ENCODE peak calls at places on chromosome 22, in seven cellular contexts. G is IMR-90, S is sigmoid colon, B is tibial artery, L is endodermal cell, W is prostate gland, P is upper lobe of left lung. R is an unnamed sample.

GRCh38 chr22:25417792-25418191 is 146.7 kb upstream of the GRK3 start:
- DNase-seq in G (no peak), S (no peak), B (no peak), L (no peak), W (no peak), P (no peak), R (no peak)

GRCh38 chr22:49008682-49009235 is 818.9 kb downstream of the BRD1 start:
- DNase-seq in G (no peak), S (no peak), B (peak; percentile 28), L (peak; percentile 30), W (peak; percentile 1), P (no peak), R (no peak)

GRCh38 chr22:37753746-37754145 is 54.0 kb upstream of the GCAT start:
- DNase-seq in G (peak; percentile 33), S (no peak), B (no peak), L (no peak), W (no peak), P (peak; percentile 56), R (no peak)

GRCh38 chr22:20559174-20559760 is 51.9 kb downstream of the MED15 start:
- DNase-seq in G (no peak), S (peak; percentile 9), B (no peak), L (no peak), W (no peak), P (no peak), R (no peak)

GRCh38 chr22:49476176-49476575 is 351.5 kb downstream of the BRD1 start:
- DNase-seq in G (no peak), S (no peak), B (no peak), L (peak; percentile 53), W (no peak), P (no peak), R (no peak)

GRCh38 chr22:49949914-49950292 is 10.7 kb upstream of the PIM3 start:
- DNase-seq in G (no peak), S (no peak), B (no peak), L (peak; percentile 53), W (no peak), P (peak; percentile 76), R (no peak)

GRCh38 chr22:41912338-41913039 is 2.4 kb downstream of the SHISA8 start:
- DNase-seq in G (no peak), S (no peak), B (no peak), L (no peak), W (no peak), P (no peak), R (no peak)

GRCh38 chr22:19128009-19128401 is 3.1 kb upstream of the TSSK2 start:
- DNase-seq in G (no peak), S (no peak), B (no peak), L (no peak), W (no peak), P (no peak), R (no peak)

GRCh38 chr22:21754523-21755128 is 19.0 kb upstream of the YPEL1 start:
- DNase-seq in G (peak; percentile 12), S (peak; percentile 68), B (no peak), L (no peak), W (no peak), P (no peak), R (no peak)

GRCh38 chr22:26394787-26395186 is 34.3 kb upstream of the ASPHD2 start:
- DNase-seq in G (no peak), S (no peak), B (no peak), L (no peak), W (no peak), P (no peak), R (no peak)

GRCh38 chr22:28585324-28585723 is 94.3 kb downstream of the TTC28 start:
- DNase-seq in G (no peak), S (no peak), B (no peak), L (peak; percentile 52), W (no peak), P (no peak), R (no peak)

GRCh38 chr22:19271856-19272535 is 19.5 kb downstream of the CLTCL1 start:
- DNase-seq in G (peak; percentile 74), S (no peak), B (no peak), L (no peak), W (peak; percentile 49), P (no peak), R (no peak)

GRCh38 chr22:27537481-27537891 is 264.1 kb downstream of the MN1 start:
- DNase-seq in G (no peak), S (peak; percentile 83), B (no peak), L (no peak), W (no peak), P (peak; percentile 74), R (no peak)

GRCh38 chr22:24564376-24565058 is 8.7 kb downstream of the SNRPD3 start:
- DNase-seq in G (no peak), S (no peak), B (no peak), L (no peak), W (no peak), P (no peak), R (no peak)

DNA sequence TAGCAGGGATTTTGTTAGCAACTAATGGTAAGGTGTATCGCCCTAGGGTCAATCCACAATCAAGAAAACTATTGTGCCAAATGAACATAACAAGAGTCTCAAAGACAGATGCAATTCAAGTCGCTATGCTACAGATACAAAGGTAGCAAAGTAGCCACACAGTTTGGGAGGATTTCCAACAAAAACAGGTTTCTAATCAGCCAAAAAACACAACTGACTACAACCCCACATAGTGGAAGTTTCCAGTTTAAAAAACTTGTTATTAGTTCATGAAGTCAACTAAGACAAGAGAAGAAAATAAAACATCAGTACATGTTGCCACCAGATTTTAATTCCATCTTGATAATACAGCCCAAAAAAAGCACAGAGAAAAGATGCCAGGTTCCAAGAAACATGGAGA is 38.0 kb downstream of the MYH9 start:
- DNase-seq in G (no peak), S (no peak), B (no peak), L (no peak), W (no peak), P (no peak), R (no peak)
- H3K4me1 ChIP-seq in G (peaks cover 35% of the 10 kb centered on the region), S (peaks cover 94% of the 10 kb centered on the region), B (peaks cover 97% of the 10 kb centered on the region), L (peaks cover 24% of the 10 kb centered on the region), W (peaks cover 32% of the 10 kb centered on the region), P (peaks cover 82% of the 10 kb centered on the region), R (peaks cover 51% of the 10 kb centered on the region)

GRCh38 chr22:31291403-31291715 is 929 bp downstream of the PIK3IP1 start:
- DNase-seq in G (no peak), S (no peak), B (no peak), L (no peak), W (no peak), P (no peak), R (no peak)

GRCh38 chr22:31291716-31292644 is at the start of gene PIK3IP1:
- DNase-seq in G (peak; percentile 91), S (peak; percentile 96), B (peak; percentile 92), L (peak; percentile 97), W (peak; percentile 91), P (peak; percentile 82), R (peak; percentile 75)

GRCh38 chr22:31295413-31295812 is 3.1 kb upstream of the PIK3IP1 start:
- DNase-seq in G (no peak), S (no peak), B (no peak), L (no peak), W (no peak), P (no peak), R (no peak)

GRCh38 chr22:31296258-31296657 is 4.0 kb upstream of the PIK3IP1 start:
- DNase-seq in G (peak; percentile 58), S (no peak), B (no peak), L (no peak), W (no peak), P (no peak), R (no peak)

DNA sequence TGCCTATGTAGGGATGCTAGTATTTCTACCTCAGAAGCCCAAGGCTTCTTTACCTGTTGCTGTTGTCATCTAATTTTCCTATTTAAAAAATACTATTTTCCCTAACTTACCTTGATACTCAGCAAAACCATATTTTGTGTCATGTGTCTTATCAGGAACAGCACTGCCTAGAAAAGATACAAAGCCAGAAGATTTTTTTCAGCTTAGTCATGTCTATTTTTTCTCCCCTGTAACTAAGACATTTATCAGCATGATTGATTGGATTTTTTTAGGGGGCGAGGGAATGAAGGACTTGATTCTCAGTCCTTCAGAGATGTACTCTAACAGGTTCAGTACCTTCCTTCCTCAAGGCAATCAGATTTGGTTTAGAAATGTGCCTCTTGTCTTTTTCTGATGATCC is 3.5 kb upstream of the PIK3IP1 start:
- DNase-seq in G (peak; percentile 27), S (no peak), B (no peak), L (no peak), W (no peak), P (no peak), R (no peak)
- H3K4me3 ChIP-seq in G (no peak overlapping the region), S (no peak overlapping the region), B (no peak overlapping the region), L (no peak overlapping the region), W (no peak overlapping the region), P (no peak overlapping the region), R (no peak overlapping the region)

GRCh38 chr22:30248484-30248883 is 1.9 kb upstream of the LIF start:
- DNase-seq in G (no peak), S (no peak), B (no peak), L (no peak), W (no peak), P (no peak), R (no peak)

GRCh38 chr22:30250713-30251267 is 4.2 kb upstream of the LIF start:
- DNase-seq in G (peak; percentile 86), S (no peak), B (no peak), L (no peak), W (no peak), P (no peak), R (no peak)

GRCh38 chr22:30250039-30250565 is 3.5 kb upstream of the LIF start:
- DNase-seq in G (no peak), S (no peak), B (no peak), L (no peak), W (no peak), P (no peak), R (no peak)

GRCh38 chr22:30247974-30248373 is 1.4 kb upstream of the LIF start:
- DNase-seq in G (no peak), S (no peak), B (no peak), L (no peak), W (no peak), P (no peak), R (no peak)

DNA sequence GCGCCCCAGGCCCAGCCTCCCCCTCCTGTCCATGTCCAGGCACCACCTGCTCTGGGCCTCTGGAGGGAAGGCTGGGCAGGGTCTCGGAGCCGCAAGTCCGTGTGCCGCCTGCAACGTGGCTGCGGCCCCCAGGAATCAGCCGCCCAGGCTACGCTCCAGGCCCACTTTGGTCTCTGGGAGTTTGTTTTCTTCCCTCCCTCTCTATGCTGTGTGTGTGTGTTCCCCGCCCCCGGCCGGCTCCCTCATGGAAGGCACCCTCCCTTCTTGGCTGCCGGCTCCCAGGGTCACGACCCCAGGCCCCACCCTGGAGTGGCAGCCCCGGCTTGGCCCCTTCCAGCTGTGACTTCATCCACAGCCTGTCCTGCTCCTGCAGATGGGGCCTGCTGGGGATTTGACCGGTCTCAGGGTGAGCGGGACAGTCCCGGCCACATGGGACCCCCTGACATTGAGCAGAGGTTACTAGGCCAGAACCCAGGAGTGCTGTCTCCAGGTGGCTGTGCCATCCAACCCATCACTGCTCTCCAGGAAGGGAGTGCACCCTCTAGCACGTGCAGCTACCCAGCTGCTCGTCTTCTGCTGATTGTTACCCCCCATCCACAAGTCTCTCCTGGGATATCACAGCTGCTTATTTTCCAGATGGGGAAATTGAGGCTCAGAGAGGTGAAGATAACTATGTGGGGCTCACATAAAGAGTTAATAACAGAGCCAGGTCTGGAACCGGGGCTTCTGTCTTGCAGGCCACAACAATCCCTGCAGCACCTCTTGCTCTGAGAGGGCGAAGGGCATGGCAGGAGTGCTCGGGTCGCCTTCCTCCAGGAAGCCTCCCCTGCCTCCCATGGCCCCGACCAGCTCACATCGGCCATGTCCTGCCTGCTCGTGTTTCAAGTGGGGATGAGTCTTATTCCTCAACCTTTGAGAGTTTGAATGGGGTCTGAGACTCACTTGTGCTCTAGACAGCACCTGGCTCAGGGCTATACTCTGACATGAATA is 2.8 kb upstream of the LIF start:
- DNase-seq in G (no peak), S (peak; percentile 79), B (no peak), L (no peak), W (no peak), P (peak; percentile 88), R (no peak)
- H3K4me1 ChIP-seq in G (peaks cover 63% of the 10 kb centered on the region), S (peaks cover 38% of the 10 kb centered on the region), B (peaks cover 51% of the 10 kb centered on the region), L (no peaks in the 10 kb centered on the region), W (no peaks in the 10 kb centered on the region), P (peaks cover 29% of the 10 kb centered on the region), R (peaks cover 21% of the 10 kb centered on the region)

GRCh38 chr22:45441158-45441557 is 27.7 kb downstream of the RIBC2 start:
- DNase-seq in G (peak; percentile 68), S (peak; percentile 84), B (peak; percentile 81), L (peak; percentile 86), W (peak; percentile 57), P (no peak), R (no peak)
- H3K4me3 ChIP-seq in G (no peak overlapping the region), S (no peak overlapping the region), B (no peak overlapping the region), L (no peak overlapping the region), W (no peak overlapping the region), P (no peak overlapping the region), R (no peak overlapping the region)

R was measured in effector memory CD4-positive, alpha-beta T cell.